ENCODE peak calls at places on chromosomes 13 and 19, in nine cellular contexts. S is suprapubic skin; G is A549; J is CD8-positive, alpha-beta T cell; Z is IMR-90; N is heart right ventricle; T is esophagus squamous epithelium; A is fibroblast of lung; U is cardiac muscle cell. V is an unnamed sample.

GRCh38 chr19:1555802-1556638 is 12.1 kb downstream of the MEX3D start:
- DNase-seq in S (no peak), G (no peak), J (no peak), Z (no peak), N (no peak), T (no peak), A (no peak), U (no peak), V (no peak)

GRCh38 chr13:28729541-28729940 is 10.8 kb upstream of the SLC46A3 start:
- DNase-seq in S (no peak), G (no peak), J (no peak), Z (no peak), N (no peak), T (no peak), A (no peak), U (no peak), V (no peak)

GRCh38 chr19:6233051-6233826 is 46.5 kb downstream of the MLLT1 start:
- DNase-seq in S (no peak), G (no peak), J (no peak), Z (peak), N (peak), T (no peak), A (peak), U (peak), V (no peak)

GRCh38 chr13:114099918-114100445 is 32.4 kb downstream of the RASA3 start:
- DNase-seq in S (no peak), G (peak), J (peak), Z (peak), N (peak), T (no peak), A (peak), U (peak), V (no peak)

GRCh38 chr19:4911314-4911713 is 2.0 kb downstream of the UHRF1 start:
- DNase-seq in S (no peak), G (no peak), J (no peak), Z (peak), N (no peak), T (no peak), A (peak), U (peak), V (peak)

GRCh38 chr19:53977991-53978731 is 13.3 kb upstream of the CACNG6 start:
- DNase-seq in S (no peak), G (peak), J (no peak), Z (peak), N (peak), T (no peak), A (peak), U (peak), V (peak)

GRCh38 chr19:958967-959685 is 25.0 kb upstream of the WDR18 start:
- DNase-seq in S (no peak), G (peak), J (no peak), Z (peak), N (no peak), T (no peak), A (peak), U (peak), V (peak)

GRCh38 chr13:106619688-106620555 is 52.0 kb upstream of the ARGLU1 start:
- DNase-seq in S (no peak), G (peak), J (peak), Z (peak), N (no peak), T (no peak), A (peak), U (peak), V (peak)

GRCh38 chr13:98476538-98476966 is 100.4 kb downstream of the STK24 start:
- DNase-seq in S (no peak), G (no peak), J (peak), Z (peak), N (no peak), T (no peak), A (peak), U (peak), V (peak)

GRCh38 chr13:112335135-112335534 is 41.0 kb upstream of the SPACA7 start:
- DNase-seq in S (no peak), G (no peak), J (no peak), Z (no peak), N (no peak), T (no peak), A (no peak), U (no peak), V (no peak)
- TF ChIP-seq CTCF in S (no peak), G (no peak), J (no peak), Z (no peak), N (no peak), T (no peak), A (no peak), U (no peak), V (no peak)

GRCh38 chr13:32737111-32737571 is 150.9 kb downstream of the PDS5B start:
- DNase-seq in S (no peak), G (no peak), J (no peak), Z (no peak), N (no peak), T (no peak), A (peak), U (peak), V (no peak)

GRCh38 chr13:32736648-32737047 is 150.4 kb downstream of the PDS5B start:
- DNase-seq in S (no peak), G (no peak), J (no peak), Z (no peak), N (no peak), T (no peak), A (no peak), U (no peak), V (no peak)

GRCh38 chr13:32737679-32738078 is 151.4 kb downstream of the PDS5B start:
- DNase-seq in S (no peak), G (no peak), J (no peak), Z (no peak), N (no peak), T (no peak), A (no peak), U (no peak), V (no peak)

GRCh38 chr13:32734511-32734910 is 148.3 kb downstream of the PDS5B start:
- DNase-seq in S (no peak), G (no peak), J (no peak), Z (peak), N (no peak), T (no peak), A (peak), U (peak), V (peak)

GRCh38 chr13:32735859-32736258 is 149.6 kb downstream of the PDS5B start:
- DNase-seq in S (no peak), G (no peak), J (no peak), Z (no peak), N (no peak), T (no peak), A (no peak), U (no peak), V (no peak)
- H3K27ac ChIP-seq in S (no peak), G (no peak), J (peak), Z (no peak), N (no peak), T (no peak), A (no peak), U (no peak), V (no peak)

GRCh38 chr13:73288596-73288995 is 229.8 kb downstream of the KLF5 start:
- DNase-seq in S (no peak), G (no peak), J (no peak), Z (no peak), N (no peak), T (no peak), A (no peak), U (no peak), V (no peak)

GRCh38 chr13:73290844-73291243 is 232.0 kb downstream of the KLF5 start:
- DNase-seq in S (no peak), G (no peak), J (no peak), Z (no peak), N (no peak), T (no peak), A (no peak), U (no peak), V (no peak)

GRCh38 chr13:73284475-73284874 is 225.7 kb downstream of the KLF5 start:
- DNase-seq in S (no peak), G (no peak), J (no peak), Z (no peak), N (no peak), T (no peak), A (no peak), U (no peak), V (no peak)

GRCh38 chr13:73287871-73288270 is 229.1 kb downstream of the KLF5 start:
- DNase-seq in S (no peak), G (no peak), J (no peak), Z (no peak), N (no peak), T (no peak), A (no peak), U (no peak), V (no peak)

GRCh38 chr13:73286177-73286576 is 227.4 kb downstream of the KLF5 start:
- DNase-seq in S (no peak), G (no peak), J (no peak), Z (no peak), N (no peak), T (no peak), A (no peak), U (no peak), V (no peak)
- TF ChIP-seq CTCF in S (no peak), G (no peak), J (no peak), Z (no peak), N (no peak), T (no peak), A (no peak), U (no peak), V (no peak)

GRCh38 chr13:24923305-24923640 is 159.3 kb downstream of the RNF17 start:
- DNase-seq in S (no peak), G (peak), J (no peak), Z (peak), N (no peak), T (no peak), A (peak), U (peak), V (peak)
- H3K27ac ChIP-seq in S (peak), G (peak), J (peak), Z (peak), N (peak), T (peak), A (peak), U (peak), V (peak)

DNA sequence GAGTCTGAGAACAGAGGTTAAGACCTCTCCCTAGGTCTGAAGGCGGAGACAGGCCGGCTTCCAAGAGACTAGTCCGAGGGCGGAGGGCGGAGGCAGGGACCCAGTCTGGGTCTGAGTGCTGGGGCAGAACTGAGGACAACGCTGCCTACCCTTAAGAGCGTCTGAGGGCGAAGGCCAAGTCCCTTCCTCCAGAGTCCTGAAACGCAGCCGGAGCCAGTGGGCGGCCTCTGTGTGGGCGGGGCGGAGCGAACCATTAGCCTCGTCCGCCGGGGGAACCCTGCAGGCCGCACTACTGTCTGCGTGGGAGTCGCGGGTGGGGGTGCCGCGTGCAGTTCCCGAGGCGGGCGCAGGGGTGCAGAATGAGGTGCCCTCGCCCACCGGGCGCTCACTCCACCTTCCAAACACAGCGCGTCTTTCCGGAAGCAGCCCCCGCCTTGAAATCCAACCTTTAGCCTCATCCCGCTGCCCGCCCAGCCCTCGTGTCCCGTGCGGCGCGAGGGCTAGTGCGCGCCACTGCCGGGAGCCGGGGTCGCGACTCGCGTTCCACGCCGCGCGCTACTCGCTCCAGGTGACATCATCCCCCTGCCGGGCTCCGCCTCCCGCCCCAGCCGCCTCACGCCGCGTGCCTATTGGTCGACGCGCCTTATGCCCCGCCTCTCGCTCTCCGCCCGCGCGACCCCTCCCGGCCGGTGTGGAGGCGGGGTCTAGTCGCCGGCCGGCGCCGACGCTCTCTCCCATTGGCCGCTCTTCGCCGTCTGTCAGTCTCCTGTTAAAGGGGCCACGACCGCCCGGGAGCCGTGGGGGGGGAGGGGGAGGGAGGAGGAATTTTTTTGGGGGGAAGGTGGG is at the start of gene C19orf73:
- DNase-seq in S (peak), G (peak), J (peak), Z (peak), N (peak), T (peak), A (peak), U (peak), V (peak)
- TF ChIP-seq CTCF in S (peak), G (no peak), J (peak), Z (no peak), N (peak), T (no peak), A (no peak), U (no peak), V (no peak)

GRCh38 chr13:75906315-75906714 is 270.2 kb downstream of the LMO7 start:
- DNase-seq in S (no peak), G (no peak), J (no peak), Z (no peak), N (no peak), T (no peak), A (no peak), U (no peak), V (no peak)

GRCh38 chr13:75913925-75914324 is 277.8 kb downstream of the LMO7 start:
- DNase-seq in S (no peak), G (no peak), J (no peak), Z (no peak), N (no peak), T (no peak), A (no peak), U (no peak), V (no peak)

GRCh38 chr13:75908137-75908536 is 272.0 kb downstream of the LMO7 start:
- DNase-seq in S (no peak), G (no peak), J (no peak), Z (no peak), N (peak), T (no peak), A (peak), U (no peak), V (no peak)

GRCh38 chr13:75907044-75907443 is 270.9 kb downstream of the LMO7 start:
- DNase-seq in S (no peak), G (no peak), J (no peak), Z (no peak), N (no peak), T (no peak), A (no peak), U (no peak), V (no peak)

GRCh38 chr13:75910591-75910990 is 274.5 kb downstream of the LMO7 start:
- DNase-seq in S (no peak), G (no peak), J (no peak), Z (no peak), N (no peak), T (no peak), A (no peak), U (no peak), V (no peak)
- H3K27ac ChIP-seq in S (no peak), G (no peak), J (no peak), Z (no peak), N (no peak), T (peak), A (no peak), U (peak), V (no peak)

V was measured in RWPE1.